ENCODE peak calls at places on chromosomes 1 and 21, in four cellular contexts. I is stimulated activated CD4-positive, alpha-beta T cell treated with anti-CD3 and anti-CD28 coated beads, Interleukin-4, amount 100 ng/mL, for 48 hours; H is NCI-H1092; J is stimulated activated CD8-positive, alpha-beta memory T cell treated with anti-CD3 and anti-CD28 coated beads, Interleukin-7, amount 100 ng/mL, for 24 hours. A is an unnamed sample.

GRCh38 chr1:204136814-204137213 is 15.0 kb downstream of the ETNK2 start:
- DNase-seq in I (no peak), H (no peak), J (no peak), A (no peak)

GRCh38 chr1:235998812-235999211 is 66.1 kb downstream of the NID1 start:
- DNase-seq in I (peak; percentile 20), H (no peak), J (peak; percentile 5), A (no peak)

GRCh38 chr1:227764019-227764391 is 28.8 kb downstream of the SNAP47 start:
- DNase-seq in I (no peak), H (no peak), J (no peak), A (no peak)

GRCh38 chr1:34684246-34684645 is 70.6 kb upstream of the GJB5 start:
- DNase-seq in I (no peak), H (no peak), J (no peak), A (no peak)

GRCh38 chr1:205396972-205397616 is 24.8 kb downstream of the LEMD1 start:
- DNase-seq in I (no peak), H (peak; percentile 67), J (no peak), A (no peak)

GRCh38 chr1:232982238-232982944 is 32.0 kb downstream of the NTPCR start:
- DNase-seq in I (no peak), H (no peak), J (no peak), A (no peak)

GRCh38 chr1:114176366-114176765 is 22.7 kb upstream of the SYT6 start:
- DNase-seq in I (no peak), H (no peak), J (no peak), A (no peak)

GRCh38 chr1:231359113-231359512 is 21.0 kb downstream of the SPRTN start:
- DNase-seq in I (no peak), H (no peak), J (no peak), A (no peak)

GRCh38 chr1:11735531-11735853 is 444 bp upstream of the AGTRAP start:
- DNase-seq in I (no peak), H (no peak), J (no peak), A (no peak)

GRCh38 chr1:90850925-90851710 is 134.0 kb upstream of the BARHL2 start:
- DNase-seq in I (peak; percentile 64), H (peak; percentile 81), J (peak; percentile 50), A (peak; percentile 87)

GRCh38 chr1:84272401-84272800 is 29.1 kb upstream of the SAMD13 start:
- DNase-seq in I (no peak), H (no peak), J (no peak), A (peak; percentile 57)

GRCh38 chr1:38285807-38286530 is 239.4 kb upstream of the POU3F1 start:
- DNase-seq in I (no peak), H (no peak), J (no peak), A (no peak)

GRCh38 chr21:38989745-38990423 is 184.2 kb downstream of the ETS2 start:
- DNase-seq in I (no peak), H (peak; percentile 87), J (no peak), A (no peak)

GRCh38 chr1:214957330-214958137 is 125.0 kb upstream of the KCNK2 start:
- DNase-seq in I (no peak), H (no peak), J (no peak), A (no peak)

GRCh38 chr1:17881761-17882160 is 126.6 kb downstream of the ACTL8 start:
- DNase-seq in I (no peak), H (no peak), J (no peak), A (peak; percentile 1)

GRCh38 chr21:33286600-33287456 is 20.7 kb downstream of the IL10RB start:
- DNase-seq in I (no peak), H (peak; percentile 46), J (no peak), A (no peak)

GRCh38 chr1:96116707-96117106 is 604.9 kb upstream of the PTBP2 start:
- DNase-seq in I (no peak), H (no peak), J (no peak), A (no peak)

GRCh38 chr1:167083066-167083682 is 7.0 kb downstream of the GPA33 start:
- DNase-seq in I (no peak), H (peak; percentile 33), J (no peak), A (peak; percentile 77)

A was measured in Peyer's patch.